ENCODE peak calls at places on chromosomes 16 and 17, in seven cellular contexts. One of them, this sample, is unnamed.
A peak's percentile ranks its signal among the peaks of the same experiment; 100 is the strongest.

GRCh38 chr17:77110006-77110374 is 30.8 kb upstream of the SEC14L1 start:
- DNase-seq in NCI-H345: no peak
- DNase-seq in chondrocyte: no peak
- DNase-seq in T follicular helper cell: no peak
- DNase-seq in GM12878: peak; percentile 60
- DNase-seq in skeletal muscle cell: no peak
- DNase-seq in stimulated activated CD8-positive, alpha-beta memory T cell treated with anti-CD3 and anti-CD28 coated beads, Interleukin-2, amount 100 ng/mL, for 1 hour: no peak
- DNase-seq in this sample: no peak

GRCh38 chr17:391850-392249 is 39.2 kb upstream of the RPH3AL start:
- DNase-seq in NCI-H345: no peak
- DNase-seq in chondrocyte: no peak
- DNase-seq in T follicular helper cell: no peak
- DNase-seq in GM12878: no peak
- DNase-seq in skeletal muscle cell: no peak
- DNase-seq in stimulated activated CD8-positive, alpha-beta memory T cell treated with anti-CD3 and anti-CD28 coated beads, Interleukin-2, amount 100 ng/mL, for 1 hour: no peak
- DNase-seq in this sample: no peak

GRCh38 chr16:88642881-88643545 is 4.6 kb downstream of the IL17C start:
- DNase-seq in NCI-H345: no peak
- DNase-seq in chondrocyte: no peak
- DNase-seq in T follicular helper cell: no peak
- DNase-seq in GM12878: no peak
- DNase-seq in skeletal muscle cell: no peak
- DNase-seq in stimulated activated CD8-positive, alpha-beta memory T cell treated with anti-CD3 and anti-CD28 coated beads, Interleukin-2, amount 100 ng/mL, for 1 hour: no peak
- DNase-seq in this sample: no peak

GRCh38 chr17:47776330-47777197 is 43.5 kb downstream of the TBX21 start:
- DNase-seq in NCI-H345: peak; percentile 32
- DNase-seq in chondrocyte: no peak
- DNase-seq in T follicular helper cell: no peak
- DNase-seq in GM12878: no peak
- DNase-seq in skeletal muscle cell: no peak
- DNase-seq in stimulated activated CD8-positive, alpha-beta memory T cell treated with anti-CD3 and anti-CD28 coated beads, Interleukin-2, amount 100 ng/mL, for 1 hour: no peak
- DNase-seq in this sample: no peak

GRCh38 chr16:85978976-85979375 is 80.0 kb downstream of the IRF8 start:
- DNase-seq in NCI-H345: no peak
- DNase-seq in chondrocyte: no peak
- DNase-seq in T follicular helper cell: no peak
- DNase-seq in GM12878: no peak
- DNase-seq in skeletal muscle cell: no peak
- DNase-seq in stimulated activated CD8-positive, alpha-beta memory T cell treated with anti-CD3 and anti-CD28 coated beads, Interleukin-2, amount 100 ng/mL, for 1 hour: no peak
- DNase-seq in this sample: no peak

GRCh38 chr17:7020894-7021664 is 1.8 kb upstream of the BCL6B start:
- DNase-seq in NCI-H345: no peak
- DNase-seq in chondrocyte: no peak
- DNase-seq in T follicular helper cell: no peak
- DNase-seq in GM12878: no peak
- DNase-seq in skeletal muscle cell: no peak
- DNase-seq in stimulated activated CD8-positive, alpha-beta memory T cell treated with anti-CD3 and anti-CD28 coated beads, Interleukin-2, amount 100 ng/mL, for 1 hour: no peak
- DNase-seq in this sample: no peak

GRCh38 chr16:85615014-85615851 is 2.1 kb downstream of the GSE1 start:
- DNase-seq in NCI-H345: peak; percentile 61
- DNase-seq in chondrocyte: no peak
- DNase-seq in T follicular helper cell: no peak
- DNase-seq in GM12878: no peak
- DNase-seq in skeletal muscle cell: no peak
- DNase-seq in stimulated activated CD8-positive, alpha-beta memory T cell treated with anti-CD3 and anti-CD28 coated beads, Interleukin-2, amount 100 ng/mL, for 1 hour: peak; percentile 37
- DNase-seq in this sample: no peak

GRCh38 chr17:29376667-29377268 is 13.4 kb upstream of the TAOK1 start:
- DNase-seq in NCI-H345: no peak
- DNase-seq in chondrocyte: no peak
- DNase-seq in T follicular helper cell: no peak
- DNase-seq in GM12878: no peak
- DNase-seq in skeletal muscle cell: peak; percentile 86
- DNase-seq in stimulated activated CD8-positive, alpha-beta memory T cell treated with anti-CD3 and anti-CD28 coated beads, Interleukin-2, amount 100 ng/mL, for 1 hour: no peak
- DNase-seq in this sample: no peak

GRCh38 chr17:77282524-77283515 is 142.1 kb downstream of the SEC14L1 start:
- DNase-seq in NCI-H345: no peak
- DNase-seq in chondrocyte: no peak
- DNase-seq in T follicular helper cell: no peak
- DNase-seq in GM12878: peak; percentile 31
- DNase-seq in skeletal muscle cell: no peak
- DNase-seq in stimulated activated CD8-positive, alpha-beta memory T cell treated with anti-CD3 and anti-CD28 coated beads, Interleukin-2, amount 100 ng/mL, for 1 hour: no peak
- DNase-seq in this sample: no peak

GRCh38 chr16:72621651-72622050 is 426.3 kb downstream of the ZFHX3 start:
- DNase-seq in NCI-H345: no peak
- DNase-seq in chondrocyte: no peak
- DNase-seq in T follicular helper cell: no peak
- DNase-seq in GM12878: no peak
- DNase-seq in skeletal muscle cell: no peak
- DNase-seq in stimulated activated CD8-positive, alpha-beta memory T cell treated with anti-CD3 and anti-CD28 coated beads, Interleukin-2, amount 100 ng/mL, for 1 hour: no peak
- DNase-seq in this sample: no peak

GRCh38 chr17:32998111-32998892 is 6.7 kb downstream of the SPACA3 start:
- DNase-seq in NCI-H345: peak; percentile 64
- DNase-seq in chondrocyte: no peak
- DNase-seq in T follicular helper cell: peak; percentile 52
- DNase-seq in GM12878: no peak
- DNase-seq in skeletal muscle cell: peak; percentile 8
- DNase-seq in stimulated activated CD8-positive, alpha-beta memory T cell treated with anti-CD3 and anti-CD28 coated beads, Interleukin-2, amount 100 ng/mL, for 1 hour: peak; percentile 56
- DNase-seq in this sample: no peak

GRCh38 chr16:57533366-57533617 is 3.1 kb downstream of the CCDC102A start:
- DNase-seq in NCI-H345: no peak
- DNase-seq in chondrocyte: no peak
- DNase-seq in T follicular helper cell: no peak
- DNase-seq in GM12878: no peak
- DNase-seq in skeletal muscle cell: no peak
- DNase-seq in stimulated activated CD8-positive, alpha-beta memory T cell treated with anti-CD3 and anti-CD28 coated beads, Interleukin-2, amount 100 ng/mL, for 1 hour: no peak
- DNase-seq in this sample: no peak

This sample was measured in GM12864.